ENCODE peak calls at places on chromosome 21, in four cellular contexts. One of them, this sample, is unnamed.

GRCh38 chr21:46078322-46078981 is 19.5 kb upstream of the COL6A2 start:
- DNase-seq in left cardiac atrium: peak
- DNase-seq in GM23338: no peak
- DNase-seq in GM03348: peak
- DNase-seq in this sample: no peak

GRCh38 chr21:16280731-16281130 is 550.9 kb downstream of the USP25 start:
- DNase-seq in left cardiac atrium: no peak
- DNase-seq in GM23338: no peak
- DNase-seq in GM03348: peak
- DNase-seq in this sample: no peak

GRCh38 chr21:40924641-40925040 is 77.7 kb upstream of the DSCAM start:
- DNase-seq in left cardiac atrium: no peak
- DNase-seq in GM23338: no peak
- DNase-seq in GM03348: no peak
- DNase-seq in this sample: no peak

GRCh38 chr21:40658237-40658636 is 188.7 kb downstream of the DSCAM start:
- DNase-seq in left cardiac atrium: no peak
- DNase-seq in GM23338: no peak
- DNase-seq in GM03348: no peak
- DNase-seq in this sample: peak

GRCh38 chr21:15031790-15032357 is 32.9 kb downstream of the NRIP1 start:
- DNase-seq in left cardiac atrium: no peak
- DNase-seq in GM23338: no peak
- DNase-seq in GM03348: peak
- DNase-seq in this sample: no peak

GRCh38 chr21:42198949-42199348 is 20.0 kb upstream of the ABCG1 start:
- DNase-seq in left cardiac atrium: no peak
- DNase-seq in GM23338: no peak
- DNase-seq in GM03348: no peak
- DNase-seq in this sample: peak

GRCh38 chr21:38869946-38870345 is 64.2 kb downstream of the ETS2 start:
- DNase-seq in left cardiac atrium: no peak
- DNase-seq in GM23338: no peak
- DNase-seq in GM03348: no peak
- DNase-seq in this sample: no peak

GRCh38 chr21:25307489-25307888 is 299.8 kb downstream of the MRPL39 start:
- DNase-seq in left cardiac atrium: no peak
- DNase-seq in GM23338: no peak
- DNase-seq in GM03348: peak
- DNase-seq in this sample: no peak

GRCh38 chr21:44294391-44295162 is 5.3 kb upstream of the PFKL start:
- DNase-seq in left cardiac atrium: peak
- DNase-seq in GM23338: no peak
- DNase-seq in GM03348: peak
- DNase-seq in this sample: no peak

GRCh38 chr21:34845521-34846213 is 176.9 kb downstream of the CLIC6 start:
- DNase-seq in left cardiac atrium: no peak
- DNase-seq in GM23338: no peak
- DNase-seq in GM03348: no peak
- DNase-seq in this sample: no peak

GRCh38 chr21:37878946-37879660 is 37.2 kb downstream of the KCNJ6 start:
- DNase-seq in left cardiac atrium: no peak
- DNase-seq in GM23338: no peak
- DNase-seq in GM03348: peak
- DNase-seq in this sample: peak

GRCh38 chr21:41147096-41147978 is 20.6 kb upstream of the BACE2 start:
- DNase-seq in left cardiac atrium: no peak
- DNase-seq in GM23338: no peak
- DNase-seq in GM03348: no peak
- DNase-seq in this sample: peak

GRCh38 chr21:29018540-29018939 is 609 bp downstream of the RWDD2B start:
- DNase-seq in left cardiac atrium: no peak
- DNase-seq in GM23338: no peak
- DNase-seq in GM03348: peak
- DNase-seq in this sample: peak

GRCh38 chr21:45285266-45285931 is 2.3 kb downstream of the POFUT2 start:
- DNase-seq in left cardiac atrium: no peak
- DNase-seq in GM23338: no peak
- DNase-seq in GM03348: no peak
- DNase-seq in this sample: no peak

GRCh38 chr21:25639167-25639921 is at the start of gene JAM2:
- DNase-seq in left cardiac atrium: peak
- DNase-seq in GM23338: peak
- DNase-seq in GM03348: peak
- DNase-seq in this sample: peak

This sample was measured in NCI-H82.